ENCODE peak calls at places on chromosomes 6 and 20, in six cellular contexts. One of them, this sample, is unnamed.
A peak's percentile ranks its signal among the peaks of the same experiment; 100 is the strongest.

GRCh38 chr6:89035252-89036106 is 45.1 kb upstream of the PNRC1 start:
- DNase-seq in fibroblast of lung: peak; percentile 96
- DNase-seq in Caco-2: peak; percentile 81
- DNase-seq in sigmoid colon: peak; percentile 99
- DNase-seq in epithelial cell of esophagus: peak; percentile 100
- DNase-seq in AG09309: peak; percentile 96
- DNase-seq in this sample: peak; percentile 96

GRCh38 chr6:168447282-168447681 is 6.3 kb downstream of the SMOC2 start:
- DNase-seq in fibroblast of lung: no peak
- DNase-seq in Caco-2: no peak
- DNase-seq in sigmoid colon: no peak
- DNase-seq in epithelial cell of esophagus: no peak
- DNase-seq in AG09309: no peak
- DNase-seq in this sample: no peak

GRCh38 chr20:41135187-41135887 is 2.0 kb upstream of the PLCG1 start:
- DNase-seq in fibroblast of lung: no peak
- DNase-seq in Caco-2: peak; percentile 85
- DNase-seq in sigmoid colon: no peak
- DNase-seq in epithelial cell of esophagus: peak; percentile 65
- DNase-seq in AG09309: no peak
- DNase-seq in this sample: peak; percentile 56

GRCh38 chr6:2875840-2876207 is 27.3 kb downstream of the SERPINB9 start:
- DNase-seq in fibroblast of lung: no peak
- DNase-seq in Caco-2: peak; percentile 13
- DNase-seq in sigmoid colon: no peak
- DNase-seq in epithelial cell of esophagus: no peak
- DNase-seq in AG09309: no peak
- DNase-seq in this sample: peak; percentile 38

GRCh38 chr20:64278319-64278681 is 22.8 kb downstream of the PCMTD2 start:
- DNase-seq in fibroblast of lung: no peak
- DNase-seq in Caco-2: no peak
- DNase-seq in sigmoid colon: no peak
- DNase-seq in epithelial cell of esophagus: no peak
- DNase-seq in AG09309: no peak
- DNase-seq in this sample: no peak

GRCh38 chr6:85404497-85405174 is 45.2 kb upstream of the NT5E start:
- DNase-seq in fibroblast of lung: peak; percentile 96
- DNase-seq in Caco-2: peak; percentile 17
- DNase-seq in sigmoid colon: no peak
- DNase-seq in epithelial cell of esophagus: peak; percentile 96
- DNase-seq in AG09309: peak; percentile 92
- DNase-seq in this sample: peak; percentile 87

GRCh38 chr6:31243508-31243907 is 28.4 kb downstream of the HLA-C start:
- DNase-seq in fibroblast of lung: no peak
- DNase-seq in Caco-2: no peak
- DNase-seq in sigmoid colon: no peak
- DNase-seq in epithelial cell of esophagus: no peak
- DNase-seq in AG09309: no peak
- DNase-seq in this sample: no peak

GRCh38 chr20:7828437-7828836 is 111.8 kb downstream of the HAO1 start:
- DNase-seq in fibroblast of lung: no peak
- DNase-seq in Caco-2: no peak
- DNase-seq in sigmoid colon: no peak
- DNase-seq in epithelial cell of esophagus: no peak
- DNase-seq in AG09309: no peak
- DNase-seq in this sample: no peak

GRCh38 chr6:71724456-71725180 is 161.7 kb upstream of the RIMS1 start:
- DNase-seq in fibroblast of lung: peak; percentile 28
- DNase-seq in Caco-2: no peak
- DNase-seq in sigmoid colon: no peak
- DNase-seq in epithelial cell of esophagus: no peak
- DNase-seq in AG09309: no peak
- DNase-seq in this sample: no peak

GRCh38 chr6:117545161-117545595 is 57.1 kb downstream of the GOPC start:
- DNase-seq in fibroblast of lung: peak; percentile 76
- DNase-seq in Caco-2: peak; percentile 28
- DNase-seq in sigmoid colon: no peak
- DNase-seq in epithelial cell of esophagus: peak; percentile 91
- DNase-seq in AG09309: no peak
- DNase-seq in this sample: no peak

GRCh38 chr6:31954511-31954910 is 4.3 kb downstream of the NELFE start:
- DNase-seq in fibroblast of lung: no peak
- DNase-seq in Caco-2: no peak
- DNase-seq in sigmoid colon: no peak
- DNase-seq in epithelial cell of esophagus: no peak
- DNase-seq in AG09309: no peak
- DNase-seq in this sample: no peak

GRCh38 chr6:35052694-35053565 is 88.2 kb downstream of the TCP11 start:
- DNase-seq in fibroblast of lung: peak; percentile 36
- DNase-seq in Caco-2: no peak
- DNase-seq in sigmoid colon: peak; percentile 88
- DNase-seq in epithelial cell of esophagus: no peak
- DNase-seq in AG09309: no peak
- DNase-seq in this sample: peak; percentile 78

GRCh38 chr6:39088331-39088730 is 26.7 kb downstream of the SAYSD1 start:
- DNase-seq in fibroblast of lung: peak; percentile 54
- DNase-seq in Caco-2: peak; percentile 70
- DNase-seq in sigmoid colon: no peak
- DNase-seq in epithelial cell of esophagus: peak; percentile 27
- DNase-seq in AG09309: peak; percentile 17
- DNase-seq in this sample: peak; percentile 70

GRCh38 chr6:162973141-162973872 is 245.5 kb downstream of the PACRG start:
- DNase-seq in fibroblast of lung: no peak
- DNase-seq in Caco-2: no peak
- DNase-seq in sigmoid colon: no peak
- DNase-seq in epithelial cell of esophagus: no peak
- DNase-seq in AG09309: no peak
- DNase-seq in this sample: peak; percentile 7

GRCh38 chr6:169969372-169970099 is 218.1 kb downstream of the ERMARD start:
- DNase-seq in fibroblast of lung: no peak
- DNase-seq in Caco-2: no peak
- DNase-seq in sigmoid colon: peak; percentile 46
- DNase-seq in epithelial cell of esophagus: no peak
- DNase-seq in AG09309: no peak
- DNase-seq in this sample: no peak

GRCh38 chr6:90484903-90485302 is 102.0 kb downstream of the MAP3K7 start:
- DNase-seq in fibroblast of lung: no peak
- DNase-seq in Caco-2: no peak
- DNase-seq in sigmoid colon: no peak
- DNase-seq in epithelial cell of esophagus: no peak
- DNase-seq in AG09309: no peak
- DNase-seq in this sample: no peak

DNA sequence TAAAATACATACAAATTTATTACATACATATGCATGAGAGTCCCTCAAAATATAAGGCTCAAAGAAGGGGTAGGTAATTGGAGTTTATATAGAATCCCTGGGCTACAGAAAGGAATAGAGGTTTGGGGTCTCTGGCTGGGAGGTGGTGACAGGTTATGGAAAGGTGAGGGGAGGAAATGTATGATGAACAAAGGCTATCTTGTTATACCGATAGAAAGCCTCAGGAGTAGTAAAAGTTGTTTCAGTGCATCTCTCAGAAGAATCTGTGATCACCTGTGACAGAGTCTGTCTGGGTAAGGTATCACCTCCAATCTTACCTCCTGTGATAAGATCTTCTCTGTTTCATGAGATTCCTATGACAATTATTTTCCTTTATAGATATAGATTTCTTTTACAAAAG is 252.9 kb upstream of the AGPAT4 start:
- DNase-seq in fibroblast of lung: no peak
- DNase-seq in Caco-2: no peak
- DNase-seq in sigmoid colon: no peak
- DNase-seq in epithelial cell of esophagus: no peak
- DNase-seq in AG09309: no peak
- DNase-seq in this sample: no peak
- TF ChIP-seq CTCF in fibroblast of lung: no peak
- TF ChIP-seq CTCF in Caco-2: no peak
- TF ChIP-seq CTCF in sigmoid colon: no peak
- TF ChIP-seq CTCF in epithelial cell of esophagus: no peak
- TF ChIP-seq CTCF in AG09309: no peak
- TF ChIP-seq CTCF in this sample: no peak

GRCh38 chr6:13472099-13472498 is 15.3 kb downstream of the GFOD1 start:
- DNase-seq in fibroblast of lung: peak; percentile 59
- DNase-seq in Caco-2: no peak
- DNase-seq in sigmoid colon: no peak
- DNase-seq in epithelial cell of esophagus: no peak
- DNase-seq in AG09309: peak; percentile 35
- DNase-seq in this sample: no peak

GRCh38 chr6:13470240-13471140 is 16.9 kb downstream of the GFOD1 start:
- DNase-seq in fibroblast of lung: no peak
- DNase-seq in Caco-2: no peak
- DNase-seq in sigmoid colon: no peak
- DNase-seq in epithelial cell of esophagus: no peak
- DNase-seq in AG09309: no peak
- DNase-seq in this sample: no peak

GRCh38 chr6:13468839-13469238 is 18.6 kb downstream of the GFOD1 start:
- DNase-seq in fibroblast of lung: no peak
- DNase-seq in Caco-2: no peak
- DNase-seq in sigmoid colon: no peak
- DNase-seq in epithelial cell of esophagus: no peak
- DNase-seq in AG09309: no peak
- DNase-seq in this sample: no peak

GRCh38 chr6:13471184-13471583 is 16.2 kb downstream of the GFOD1 start:
- DNase-seq in fibroblast of lung: no peak
- DNase-seq in Caco-2: no peak
- DNase-seq in sigmoid colon: no peak
- DNase-seq in epithelial cell of esophagus: no peak
- DNase-seq in AG09309: no peak
- DNase-seq in this sample: no peak

GRCh38 chr6:13469688-13470087 is 17.7 kb downstream of the GFOD1 start:
- DNase-seq in fibroblast of lung: no peak
- DNase-seq in Caco-2: no peak
- DNase-seq in sigmoid colon: no peak
- DNase-seq in epithelial cell of esophagus: no peak
- DNase-seq in AG09309: no peak
- DNase-seq in this sample: no peak
- H3K4me3 ChIP-seq in fibroblast of lung: no peak overlapping the region
- H3K4me3 ChIP-seq in Caco-2: no peak overlapping the region
- H3K4me3 ChIP-seq in sigmoid colon: no peak overlapping the region
- H3K4me3 ChIP-seq in epithelial cell of esophagus: no peak overlapping the region
- H3K4me3 ChIP-seq in AG09309: no peak overlapping the region
- H3K4me3 ChIP-seq in this sample: no peak overlapping the region

GRCh38 chr20:221258-221830 is 5.7 kb upstream of the DEFB129 start:
- DNase-seq in fibroblast of lung: no peak
- DNase-seq in Caco-2: no peak
- DNase-seq in sigmoid colon: no peak
- DNase-seq in epithelial cell of esophagus: no peak
- DNase-seq in AG09309: no peak
- DNase-seq in this sample: no peak

GRCh38 chr20:217266-217665 is 9.8 kb upstream of the DEFB129 start:
- DNase-seq in fibroblast of lung: no peak
- DNase-seq in Caco-2: no peak
- DNase-seq in sigmoid colon: no peak
- DNase-seq in epithelial cell of esophagus: no peak
- DNase-seq in AG09309: no peak
- DNase-seq in this sample: no peak

GRCh38 chr20:215796-216195 is 11.3 kb upstream of the DEFB129 start:
- DNase-seq in fibroblast of lung: no peak
- DNase-seq in Caco-2: no peak
- DNase-seq in sigmoid colon: no peak
- DNase-seq in epithelial cell of esophagus: no peak
- DNase-seq in AG09309: no peak
- DNase-seq in this sample: no peak

GRCh38 chr20:214383-214782 is 12.7 kb upstream of the DEFB129 start:
- DNase-seq in fibroblast of lung: no peak
- DNase-seq in Caco-2: no peak
- DNase-seq in sigmoid colon: no peak
- DNase-seq in epithelial cell of esophagus: no peak
- DNase-seq in AG09309: no peak
- DNase-seq in this sample: no peak

GRCh38 chr20:219290-220115 is 7.6 kb upstream of the DEFB129 start:
- DNase-seq in fibroblast of lung: peak; percentile 0
- DNase-seq in Caco-2: peak; percentile 54
- DNase-seq in sigmoid colon: no peak
- DNase-seq in epithelial cell of esophagus: peak; percentile 44
- DNase-seq in AG09309: no peak
- DNase-seq in this sample: peak; percentile 41
- TF ChIP-seq CTCF in fibroblast of lung: peak; percentile 28
- TF ChIP-seq CTCF in Caco-2: peak; percentile 57
- TF ChIP-seq CTCF in sigmoid colon: no peak
- TF ChIP-seq CTCF in epithelial cell of esophagus: peak; percentile 60
- TF ChIP-seq CTCF in AG09309: peak; percentile 38
- TF ChIP-seq CTCF in this sample: peak; percentile 55

GRCh38 chr20:62585571-62585970 is 56.7 kb upstream of the SLCO4A1 start:
- DNase-seq in fibroblast of lung: no peak
- DNase-seq in Caco-2: no peak
- DNase-seq in sigmoid colon: no peak
- DNase-seq in epithelial cell of esophagus: no peak
- DNase-seq in AG09309: no peak
- DNase-seq in this sample: no peak
- H3K4me3 ChIP-seq in fibroblast of lung: no peak overlapping the region
- H3K4me3 ChIP-seq in Caco-2: no peak overlapping the region
- H3K4me3 ChIP-seq in sigmoid colon: no peak overlapping the region
- H3K4me3 ChIP-seq in epithelial cell of esophagus: no peak overlapping the region
- H3K4me3 ChIP-seq in AG09309: no peak overlapping the region
- H3K4me3 ChIP-seq in this sample: no peak overlapping the region

GRCh38 chr6:134174790-134175531 is 122.5 kb upstream of the SLC2A12 start:
- DNase-seq in fibroblast of lung: peak; percentile 86
- DNase-seq in Caco-2: peak; percentile 94
- DNase-seq in sigmoid colon: peak; percentile 93
- DNase-seq in epithelial cell of esophagus: peak; percentile 87
- DNase-seq in AG09309: no peak
- DNase-seq in this sample: peak; percentile 96
- TF ChIP-seq CTCF in fibroblast of lung: no peak
- TF ChIP-seq CTCF in Caco-2: no peak
- TF ChIP-seq CTCF in sigmoid colon: no peak
- TF ChIP-seq CTCF in epithelial cell of esophagus: no peak
- TF ChIP-seq CTCF in AG09309: no peak
- TF ChIP-seq CTCF in this sample: no peak

GRCh38 chr6:26022166-26022510 is 59.5 kb downstream of the TRIM38 start:
- DNase-seq in fibroblast of lung: peak; percentile 84
- DNase-seq in Caco-2: peak; percentile 64
- DNase-seq in sigmoid colon: peak; percentile 89
- DNase-seq in epithelial cell of esophagus: peak; percentile 71
- DNase-seq in AG09309: no peak
- DNase-seq in this sample: peak; percentile 94
- H3K4me3 ChIP-seq in fibroblast of lung: peak overlapping the region; percentile 52
- H3K4me3 ChIP-seq in Caco-2: peak overlapping the region; percentile 87
- H3K4me3 ChIP-seq in sigmoid colon: peak overlapping the region; percentile 58
- H3K4me3 ChIP-seq in epithelial cell of esophagus: peak overlapping the region; percentile 74
- H3K4me3 ChIP-seq in AG09309: peak overlapping the region; percentile 67
- H3K4me3 ChIP-seq in this sample: peak overlapping the region; percentile 68

GRCh38 chr20:33235696-33236095 is at the start of gene BPIFA1:
- DNase-seq in fibroblast of lung: no peak
- DNase-seq in Caco-2: no peak
- DNase-seq in sigmoid colon: no peak
- DNase-seq in epithelial cell of esophagus: no peak
- DNase-seq in AG09309: no peak
- DNase-seq in this sample: no peak

GRCh38 chr20:33232486-33233072 is 3.2 kb upstream of the BPIFA1 start:
- DNase-seq in fibroblast of lung: no peak
- DNase-seq in Caco-2: no peak
- DNase-seq in sigmoid colon: no peak
- DNase-seq in epithelial cell of esophagus: no peak
- DNase-seq in AG09309: no peak
- DNase-seq in this sample: no peak

GRCh38 chr20:33231237-33231636 is 4.6 kb upstream of the BPIFA1 start:
- DNase-seq in fibroblast of lung: no peak
- DNase-seq in Caco-2: no peak
- DNase-seq in sigmoid colon: no peak
- DNase-seq in epithelial cell of esophagus: no peak
- DNase-seq in AG09309: no peak
- DNase-seq in this sample: no peak

GRCh38 chr20:33234050-33234449 is 1.7 kb upstream of the BPIFA1 start:
- DNase-seq in fibroblast of lung: no peak
- DNase-seq in Caco-2: no peak
- DNase-seq in sigmoid colon: no peak
- DNase-seq in epithelial cell of esophagus: no peak
- DNase-seq in AG09309: no peak
- DNase-seq in this sample: no peak

GRCh38 chr20:33233129-33233774 is 2.5 kb upstream of the BPIFA1 start:
- DNase-seq in fibroblast of lung: no peak
- DNase-seq in Caco-2: peak; percentile 30
- DNase-seq in sigmoid colon: no peak
- DNase-seq in epithelial cell of esophagus: no peak
- DNase-seq in AG09309: no peak
- DNase-seq in this sample: no peak
- TF ChIP-seq CTCF in fibroblast of lung: no peak
- TF ChIP-seq CTCF in Caco-2: peak; percentile 64
- TF ChIP-seq CTCF in sigmoid colon: no peak
- TF ChIP-seq CTCF in epithelial cell of esophagus: no peak
- TF ChIP-seq CTCF in AG09309: no peak
- TF ChIP-seq CTCF in this sample: no peak